ENCODE peak calls at places on chromosomes 4 and X, in nine cellular contexts. B is GM12878, V is tibial nerve, S is erythroblast, X is NB4, N is ovary, D is adrenal gland, I is upper lobe of left lung, A is IMR-90. K is an unnamed sample.

GRCh38 chrX:19874391-19875050 is 12.9 kb downstream of the SH3KBP1 start:
- DNase-seq in I (no peak), S (no peak), X (peak), V (no peak), B (no peak), A (no peak), N (no peak), D (no peak), K (no peak)

GRCh38 chr4:185933078-185933581 is 121.1 kb upstream of the SORBS2 start:
- DNase-seq in B (no peak), S (no peak), V (no peak), I (no peak), A (peak), X (no peak), N (no peak), D (no peak), K (peak)

GRCh38 chrX:24990585-24990984 is 25.2 kb downstream of the ARX start:
- DNase-seq in N (no peak), D (no peak), A (no peak), X (no peak), I (no peak), B (no peak), S (no peak), V (no peak), K (no peak)

GRCh38 chrX:107659768-107660167 is 31.5 kb downstream of the PRPS1 start:
- DNase-seq in A (peak), N (no peak), S (peak), B (no peak), V (peak), I (no peak), X (peak), D (no peak), K (no peak)

GRCh38 chr4:11138964-11139363 is 289.7 kb downstream of the HS3ST1 start:
- DNase-seq in B (peak), X (no peak), V (no peak), D (no peak), S (no peak), N (no peak), A (no peak), I (no peak), K (no peak)

GRCh38 chrX:120457766-120458180 is 11.3 kb downstream of the LAMP2 start:
- DNase-seq in V (no peak), A (peak), I (no peak), S (no peak), X (peak), N (no peak), B (peak), D (no peak), K (peak)

GRCh38 chr4:152126233-152126632 is 365.4 kb upstream of the GATB start:
- DNase-seq in S (no peak), X (no peak), V (no peak), D (no peak), N (no peak), B (no peak), A (no peak), I (no peak), K (no peak)

GRCh38 chr4:8736083-8736825 is 135.4 kb downstream of the HMX1 start:
- DNase-seq in I (no peak), D (no peak), V (no peak), S (no peak), X (no peak), A (no peak), N (no peak), B (no peak), K (no peak)

GRCh38 chrX:119693032-119693995 is at the start of gene SEPTIN6:
- DNase-seq in A (peak), V (peak), S (peak), B (no peak), X (peak), D (peak), N (peak), I (peak), K (peak)

GRCh38 chr4:54657194-54657555 is 582 bp upstream of the KIT start:
- DNase-seq in A (no peak), X (no peak), B (no peak), S (peak), V (no peak), N (peak), D (no peak), I (no peak), K (no peak)

GRCh38 chr4:108493596-108493931 is 126.8 kb upstream of the RPL34 start:
- DNase-seq in S (no peak), N (no peak), A (no peak), I (no peak), V (no peak), B (no peak), X (no peak), D (no peak), K (no peak)

GRCh38 chr4:161799687-161800086 is 364.1 kb downstream of the FSTL5 start:
- DNase-seq in X (no peak), B (no peak), N (no peak), A (peak), V (no peak), D (no peak), I (no peak), S (no peak), K (no peak)

GRCh38 chr4:68874507-68874906 is 58.7 kb downstream of the UGT2B10 start:
- DNase-seq in B (no peak), I (no peak), S (no peak), X (no peak), A (no peak), N (no peak), V (no peak), D (no peak), K (no peak)

GRCh38 chrX:40893251-40893910 is 158.0 kb upstream of the MED14 start:
- DNase-seq in D (no peak), S (no peak), A (peak), V (no peak), B (no peak), I (no peak), X (no peak), N (no peak), K (no peak)

GRCh38 chr4:735583-735982 is 30.0 kb downstream of the PCGF3 start:
- DNase-seq in B (no peak), N (no peak), X (no peak), A (no peak), V (no peak), D (no peak), S (no peak), I (no peak), K (no peak)

GRCh38 chrX:20374866-20375530 is 108.3 kb upstream of the RPS6KA3 start:
- DNase-seq in S (no peak), A (no peak), D (peak), X (peak), N (no peak), B (no peak), V (no peak), I (no peak), K (no peak)

GRCh38 chr4:153013202-153013988 is 77.3 kb downstream of the FHDC1 start:
- DNase-seq in A (no peak), V (no peak), S (no peak), N (no peak), D (no peak), X (no peak), B (no peak), I (no peak), K (no peak)

GRCh38 chr4:143531368-143531767 is 17.9 kb downstream of the SMARCA5 start:
- DNase-seq in X (peak), V (no peak), D (no peak), S (peak), B (no peak), N (no peak), A (peak), I (no peak), K (no peak)

GRCh38 chr4:7906171-7906581 is 33.5 kb downstream of the AFAP1 start:
- DNase-seq in S (no peak), A (peak), N (no peak), X (no peak), V (no peak), I (no peak), B (no peak), D (no peak), K (no peak)

GRCh38 chrX:134632386-134632785 is 25.9 kb downstream of the PLAC1 start:
- DNase-seq in D (no peak), X (no peak), N (no peak), I (no peak), V (no peak), B (no peak), S (no peak), A (no peak), K (no peak)

GRCh38 chr4:141711211-141711610 is 74.8 kb downstream of the IL15 start:
- DNase-seq in S (no peak), V (peak), A (peak), N (no peak), B (no peak), I (no peak), X (peak), D (no peak), K (no peak)

GRCh38 chr4:71287305-71287704 is 51.5 kb upstream of the SLC4A4 start:
- DNase-seq in X (no peak), I (no peak), V (no peak), D (no peak), S (no peak), A (peak), N (no peak), B (no peak), K (no peak)

GRCh38 chr4:148239406-148239805 is 202.8 kb downstream of the NR3C2 start:
- DNase-seq in A (no peak), V (no peak), D (no peak), S (peak), B (no peak), I (no peak), X (no peak), N (no peak), K (no peak)

GRCh38 chrX:100479329-100479728 is 69.3 kb upstream of the PCDH19 start:
- DNase-seq in D (no peak), I (no peak), A (no peak), B (no peak), V (no peak), N (no peak), X (no peak), S (no peak), K (no peak)

GRCh38 chr4:40180356-40180755 is 16.5 kb upstream of the RHOH start:
- DNase-seq in I (no peak), D (no peak), N (no peak), V (no peak), A (peak), X (peak), B (no peak), S (no peak), K (peak)

GRCh38 chr4:158121203-158121586 is 51.6 kb downstream of the GASK1B start:
- DNase-seq in V (peak), N (no peak), S (no peak), B (no peak), D (peak), I (peak), A (peak), X (no peak), K (peak)

GRCh38 chr4:169658970-169659735 is 38.8 kb downstream of the CLCN3 start:
- DNase-seq in I (no peak), X (peak), D (no peak), S (peak), V (no peak), A (no peak), N (no peak), B (no peak), K (no peak)

GRCh38 chrX:41333744-41333993 is 293 bp upstream of the DDX3X start:
- DNase-seq in D (peak), S (peak), N (peak), A (peak), I (peak), X (peak), V (peak), B (peak), K (no peak)

GRCh38 chrX:9148626-9149385 is 114.9 kb upstream of the FAM9B start:
- DNase-seq in A (peak), S (no peak), B (no peak), X (no peak), D (no peak), I (no peak), N (no peak), V (no peak), K (no peak)

GRCh38 chrX:21735038-21735752 is 22.7 kb downstream of the SMPX start:
- DNase-seq in S (no peak), B (no peak), A (peak), X (no peak), V (no peak), D (no peak), N (no peak), I (no peak), K (no peak)

GRCh38 chr4:1403177-1403583 is 3.1 kb downstream of the NKX1-1 start:
- DNase-seq in I (no peak), D (peak), X (no peak), B (no peak), A (no peak), V (no peak), S (no peak), N (no peak), K (no peak)

GRCh38 chr4:183140911-183141320 is 41.9 kb downstream of the WWC2 start:
- DNase-seq in D (no peak), V (no peak), S (no peak), A (peak), N (no peak), X (no peak), B (no peak), I (no peak), K (no peak)

GRCh38 chrX:295136-295535 is 14.0 kb downstream of the PLCXD1 start:
- DNase-seq in N (peak), B (no peak), S (no peak), V (no peak), I (no peak), D (no peak), X (no peak), A (no peak), K (no peak)

GRCh38 chrX:121030083-121030482 is 17.3 kb upstream of the GLUD2 start:
- DNase-seq in X (no peak), A (no peak), I (no peak), N (no peak), B (no peak), V (no peak), D (no peak), S (no peak), K (no peak)

GRCh38 chr4:2958446-2958845 is 4.8 kb downstream of the NOP14 start:
- DNase-seq in V (no peak), I (no peak), X (no peak), D (no peak), S (no peak), N (no peak), B (no peak), A (peak), K (no peak)

GRCh38 chrX:136476501-136476900 is 11.2 kb upstream of the BRS3 start:
- DNase-seq in X (no peak), D (no peak), A (no peak), B (no peak), S (no peak), N (no peak), V (no peak), I (no peak), K (no peak)

GRCh38 chrX:77910108-77910840 is at the start of gene ATP7A:
- DNase-seq in X (peak), A (peak), B (peak), V (peak), D (peak), S (peak), N (peak), I (peak), K (peak)
- TF ChIP-seq POLR2A in X (no peak), A (peak), B (peak), V (no peak), D (no peak), S (peak), N (no peak), I (peak), K (peak)

GRCh38 chr4:26346203-26346620 is 25.4 kb downstream of the RBPJ start:
- DNase-seq in S (peak), A (no peak), B (no peak), I (no peak), N (no peak), D (no peak), X (no peak), V (no peak), K (no peak)
- TF ChIP-seq POLR2A in S (no peak), A (no peak), B (no peak), I (no peak), N (no peak), D (no peak), X (no peak), V (no peak), K (no peak)

GRCh38 chr4:127965062-127965802 is at the start of the genes ABHD18 and MFSD8:
- DNase-seq in V (peak), D (peak), X (peak), N (peak), S (peak), A (peak), B (peak), I (peak), K (peak)
- TF ChIP-seq POLR2A in V (peak), D (peak), X (peak), N (peak), S (peak), A (peak), B (peak), I (peak), K (peak)

DNA sequence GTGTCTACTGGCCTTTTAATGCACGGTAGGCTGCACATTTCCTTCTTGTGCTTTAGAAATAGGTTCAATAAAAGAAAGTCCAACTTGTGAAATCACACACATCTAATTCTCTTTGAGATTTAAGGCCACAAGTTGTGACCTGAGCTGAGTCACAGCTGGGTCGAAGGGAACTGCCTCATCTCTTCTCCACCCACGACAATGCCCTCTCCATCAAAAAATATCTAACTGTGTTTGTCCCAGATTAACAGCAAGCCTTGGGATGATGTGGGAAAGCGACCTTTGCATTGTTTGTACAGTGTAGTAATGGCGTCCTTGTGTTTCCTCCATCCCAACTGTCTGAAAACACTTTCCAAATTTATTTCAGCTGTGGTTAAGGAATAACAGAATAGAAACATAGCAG is 168.9 kb downstream of the AMELX start:
- DNase-seq in I (no peak), V (no peak), D (no peak), S (no peak), N (no peak), B (no peak), X (no peak), A (peak), K (no peak)
- TF ChIP-seq POLR2A in I (no peak), V (no peak), D (no peak), S (no peak), N (no peak), B (no peak), X (no peak), A (no peak), K (no peak)

GRCh38 chrX:103376979-103377324 is 614 bp downstream of the BEX3 start:
- DNase-seq in D (peak), N (peak), X (no peak), S (no peak), A (peak), V (no peak), I (no peak), B (no peak), K (no peak)

GRCh38 chrX:103372886-103373285 is 3.5 kb upstream of the BEX3 start:
- DNase-seq in D (no peak), I (no peak), B (no peak), N (no peak), X (no peak), S (no peak), V (no peak), A (no peak), K (no peak)

GRCh38 chrX:103373581-103373980 is 2.8 kb upstream of the BEX3 start:
- DNase-seq in X (no peak), A (no peak), B (no peak), D (no peak), I (no peak), S (no peak), N (no peak), V (no peak), K (no peak)

GRCh38 chrX:103378990-103379389 is 2.7 kb downstream of the BEX3 start:
- DNase-seq in I (no peak), N (no peak), D (no peak), S (no peak), A (peak), V (no peak), X (no peak), B (no peak), K (no peak)

DNA sequence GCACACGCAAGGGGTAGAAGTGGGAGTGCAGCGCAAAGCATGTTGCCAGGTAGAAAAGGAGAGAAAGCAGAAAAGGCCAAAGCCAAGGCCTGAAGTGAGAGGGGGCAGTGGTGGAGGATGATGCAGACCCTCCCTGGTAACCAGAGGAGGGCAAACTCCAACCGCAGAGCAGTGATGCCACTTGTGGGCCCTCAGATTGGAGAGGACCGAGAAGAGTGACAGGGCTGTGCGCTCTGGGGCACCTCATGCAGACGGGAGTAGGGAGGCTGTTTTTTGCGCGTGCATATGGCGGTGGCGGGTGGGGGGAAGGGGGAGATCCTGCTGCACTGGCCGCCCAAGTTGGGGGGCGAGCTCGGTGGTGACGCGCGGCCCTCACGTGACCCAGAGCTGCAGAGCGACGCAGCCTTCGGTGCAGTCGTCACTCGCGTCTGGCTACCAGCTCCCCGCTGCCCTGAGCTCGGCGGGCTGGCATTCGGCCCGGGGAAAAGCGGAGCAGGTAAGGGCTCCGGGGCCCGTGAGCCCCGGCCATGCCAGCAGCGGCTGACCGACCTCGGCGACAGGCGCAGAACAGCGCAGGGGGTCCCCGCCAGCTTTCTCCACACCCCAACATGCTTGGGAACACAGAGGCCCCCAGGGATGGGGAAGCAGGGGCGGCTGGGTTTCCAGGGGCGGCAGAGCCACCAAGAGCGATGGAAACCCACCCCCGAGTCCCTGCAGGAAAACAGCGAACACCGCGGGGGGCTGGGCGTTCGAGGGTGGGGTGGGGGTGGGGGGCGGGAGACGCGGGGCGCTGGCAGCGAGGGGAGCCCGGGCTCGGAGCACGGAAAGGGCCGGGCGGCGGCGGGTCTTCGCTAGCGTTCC is at the start of gene BEX3:
- DNase-seq in X (no peak), N (peak), D (peak), S (peak), V (peak), B (no peak), I (peak), A (peak), K (no peak)
- TF ChIP-seq POLR2A in X (no peak), N (peak), D (peak), S (peak), V (no peak), B (peak), I (no peak), A (peak), K (peak)

GRCh38 chr4:87387237-87387636 is 3.8 kb downstream of the HSD17B11 start:
- DNase-seq in V (no peak), S (no peak), I (peak), X (no peak), B (no peak), N (no peak), D (no peak), A (no peak), K (no peak)

GRCh38 chr4:87391783-87392054 is 731 bp upstream of the HSD17B11 start:
- DNase-seq in S (no peak), B (no peak), I (no peak), V (no peak), N (no peak), X (no peak), A (no peak), D (no peak), K (no peak)

GRCh38 chr4:87392183-87392582 is 1.2 kb upstream of the HSD17B11 start:
- DNase-seq in S (no peak), N (no peak), B (no peak), A (no peak), I (no peak), X (peak), D (no peak), V (no peak), K (no peak)

GRCh38 chr4:87390931-87391782 is at the start of gene HSD17B11:
- DNase-seq in N (peak), I (peak), S (peak), D (peak), A (peak), B (peak), V (peak), X (peak), K (peak)
- TF ChIP-seq POLR2A in N (peak), I (peak), S (peak), D (peak), A (no peak), B (peak), V (peak), X (peak), K (peak)

K was measured in H54.